ENCODE peak calls at places on chromosome 3, in nine cellular contexts. H is globus pallidus; Z is skeletal muscle cell; O is activated CD4-positive, alpha-beta T cell treated with anti-CD3 and anti-CD28 coated beads, Interleukin-2, amount 50 U/mL, for 4 hours; D is HCEC 1CT; T is CD8-positive, alpha-beta T cell; P is progenitor cell of endocrine pancreas; L is NCI-H1930; X is stimulated activated CD4-positive, alpha-beta T cell treated with anti-CD3 and anti-CD28 coated beads, Interleukin-2, amount 100 ng/mL, for 48 hours. G is an unnamed sample.

GRCh38 chr3:197104738-197105137 is 75.1 kb upstream of the MELTF start:
- DNase-seq in H (no peak), Z (no peak), O (no peak), D (no peak), T (no peak), P (no peak), L (no peak), X (no peak), G (no peak)

GRCh38 chr3:85120879-85121278 is 162.1 kb downstream of the CADM2 start:
- DNase-seq in H (no peak), Z (no peak), O (no peak), D (no peak), T (no peak), P (no peak), L (no peak), X (no peak), G (no peak)

GRCh38 chr3:135736740-135737139 is 228.8 kb upstream of the PPP2R3A start:
- DNase-seq in H (no peak), Z (no peak), O (no peak), D (peak), T (no peak), P (no peak), L (no peak), X (no peak), G (peak)

GRCh38 chr3:186519021-186519658 is 25.0 kb downstream of the CRYGS start:
- DNase-seq in H (no peak), Z (no peak), O (peak), D (no peak), T (peak), P (no peak), L (no peak), X (peak), G (no peak)

GRCh38 chr3:39097716-39098472 is 9.5 kb downstream of the GORASP1 start:
- DNase-seq in H (no peak), Z (no peak), O (no peak), D (no peak), T (no peak), P (no peak), L (no peak), X (no peak), G (no peak)

GRCh38 chr3:195537995-195538394 is 5.1 kb downstream of the PPP1R2 start:
- DNase-seq in H (no peak), Z (no peak), O (peak), D (no peak), T (peak), P (no peak), L (no peak), X (no peak), G (no peak)

GRCh38 chr3:12947504-12948369 is 106.4 kb upstream of the RPL32 start:
- DNase-seq in H (no peak), Z (peak), O (no peak), D (peak), T (no peak), P (no peak), L (no peak), X (no peak), G (peak)

GRCh38 chr3:110656394-110656793 is 415.2 kb upstream of the NECTIN3 start:
- DNase-seq in H (no peak), Z (no peak), O (no peak), D (no peak), T (no peak), P (no peak), L (no peak), X (no peak), G (no peak)

GRCh38 chr3:74413547-74414241 is 200.8 kb downstream of the CNTN3 start:
- DNase-seq in H (no peak), Z (no peak), O (no peak), D (no peak), T (no peak), P (no peak), L (no peak), X (no peak), G (no peak)

GRCh38 chr3:160860346-160860745 is 104.3 kb downstream of the PPM1L start:
- DNase-seq in H (no peak), Z (no peak), O (no peak), D (no peak), T (no peak), P (no peak), L (no peak), X (no peak), G (no peak)

GRCh38 chr3:127182848-127183714 is 9.8 kb upstream of the PRR23E start:
- DNase-seq in H (no peak), Z (no peak), O (no peak), D (no peak), T (no peak), P (peak), L (no peak), X (no peak), G (no peak)

GRCh38 chr3:11434017-11434526 is 161.9 kb downstream of the ATG7 start:
- DNase-seq in H (peak), Z (peak), O (no peak), D (peak), T (no peak), P (no peak), L (no peak), X (no peak), G (peak)

GRCh38 chr3:125140011-125140813 is 72.3 kb downstream of the SLC12A8 start:
- DNase-seq in H (no peak), Z (no peak), O (no peak), D (peak), T (no peak), P (no peak), L (no peak), X (no peak), G (peak)

GRCh38 chr3:28349397-28350000 is 875 bp upstream of the AZI2 start:
- DNase-seq in H (no peak), Z (no peak), O (no peak), D (no peak), T (no peak), P (no peak), L (no peak), X (no peak), G (no peak)

GRCh38 chr3:16945330-16945729 is 60.6 kb downstream of the PLCL2 start:
- DNase-seq in H (no peak), Z (no peak), O (no peak), D (peak), T (no peak), P (no peak), L (no peak), X (no peak), G (peak)